ENCODE peak calls at places on chromosomes 5 and 9, in eight cellular contexts. J, T, Z, O, S, A, Y and L are unnamed samples. For H3K9me3, the result is how much of the 10 kb centered on the place peaks cover.

GRCh38 chr5:154729613-154730012 is 25.6 kb upstream of the LARP1 start:
- DNase-seq in J (peak), T (no peak), Z (no peak), O (no peak), S (no peak), A (peak), Y (no peak), L (no peak)

GRCh38 chr5:103962023-103962422 is 399.4 kb upstream of the NUDT12 start:
- DNase-seq in J (peak), T (no peak), Z (no peak), O (no peak), S (no peak), A (no peak), Y (no peak), L (no peak)

GRCh38 chr9:122374885-122375420 is 4.1 kb downstream of the PTGS1 start:
- DNase-seq in J (no peak), T (peak), Z (peak), O (no peak), S (peak), A (peak), Y (peak), L (peak)

GRCh38 chr5:123180178-123180577 is 91.1 kb downstream of the PRDM6 start:
- DNase-seq in J (no peak), T (no peak), Z (no peak), O (no peak), S (peak), A (no peak), Y (no peak), L (peak)

GRCh38 chr5:107426209-107426608 is 244.5 kb downstream of the EFNA5 start:
- DNase-seq in J (no peak), T (no peak), Z (no peak), O (no peak), S (no peak), A (no peak), Y (no peak), L (no peak)

GRCh38 chr5:170585278-170585677 is 81.5 kb downstream of the KCNIP1 start:
- DNase-seq in J (no peak), T (no peak), Z (no peak), O (no peak), S (no peak), A (no peak), Y (no peak), L (no peak)

GRCh38 chr5:43664641-43665040 is 61.7 kb downstream of the NNT start:
- DNase-seq in J (no peak), T (no peak), Z (no peak), O (no peak), S (no peak), A (no peak), Y (no peak), L (no peak)

GRCh38 chr9:121222524-121223171 is 21.0 kb upstream of the RAB14 start:
- DNase-seq in J (peak), T (no peak), Z (no peak), O (no peak), S (no peak), A (no peak), Y (peak), L (no peak)

GRCh38 chr9:16143947-16144890 is 591.4 kb downstream of the CCDC171 start:
- DNase-seq in J (no peak), T (no peak), Z (no peak), O (no peak), S (no peak), A (no peak), Y (no peak), L (no peak)

GRCh38 chr5:157761690-157762611 is 18.4 kb downstream of the LSM11 start:
- DNase-seq in J (peak), T (no peak), Z (peak), O (no peak), S (no peak), A (no peak), Y (peak), L (no peak)

GRCh38 chr5:92222449-92222848 is 839.3 kb upstream of the ARRDC3 start:
- DNase-seq in J (no peak), T (no peak), Z (no peak), O (no peak), S (no peak), A (no peak), Y (no peak), L (no peak)

GRCh38 chr9:125650271-125650737 is 56.7 kb downstream of the MAPKAP1 start:
- DNase-seq in J (no peak), T (no peak), Z (no peak), O (peak), S (no peak), A (no peak), Y (peak), L (no peak)

GRCh38 chr5:111948517-111948916 is 191.5 kb upstream of the NREP start:
- DNase-seq in J (no peak), T (no peak), Z (no peak), O (no peak), S (no peak), A (no peak), Y (no peak), L (no peak)

GRCh38 chr9:137224850-137225694 is at the start of gene CYSRT1:
- DNase-seq in J (no peak), T (no peak), Z (no peak), O (no peak), S (no peak), A (peak), Y (no peak), L (no peak)

GRCh38 chr9:131867611-131868192 is 127.8 kb upstream of the RAPGEF1 start:
- DNase-seq in J (no peak), T (peak), Z (no peak), O (no peak), S (no peak), A (no peak), Y (no peak), L (no peak)

GRCh38 chr5:176364765-176365662 is at the start of gene ARL10:
- DNase-seq in J (no peak), T (peak), Z (peak), O (no peak), S (no peak), A (no peak), Y (peak), L (peak)

GRCh38 chr5:1544294-1545010 is 20.7 kb upstream of the LPCAT1 start:
- DNase-seq in J (no peak), T (peak), Z (no peak), O (no peak), S (peak), A (no peak), Y (no peak), L (peak)

GRCh38 chr5:155004138-155004744 is 9.3 kb upstream of the KIF4B start:
- DNase-seq in J (peak), T (no peak), Z (peak), O (no peak), S (no peak), A (peak), Y (peak), L (peak)

GRCh38 chr9:96048954-96049831 is 173.7 kb downstream of the ERCC6L2 start:
- DNase-seq in J (no peak), T (peak), Z (no peak), O (no peak), S (peak), A (peak), Y (no peak), L (no peak)

GRCh38 chr5:149240354-149240998 is 31.2 kb upstream of the AFAP1L1 start:
- DNase-seq in J (no peak), T (peak), Z (peak), O (no peak), S (peak), A (peak), Y (no peak), L (peak)

GRCh38 chr5:151591144-151591819 is at the start of gene FAT2:
- DNase-seq in J (no peak), T (no peak), Z (no peak), O (no peak), S (no peak), A (no peak), Y (no peak), L (no peak)

GRCh38 chr5:77235881-77236560 is 25.5 kb downstream of the PDE8B start:
- DNase-seq in J (no peak), T (no peak), Z (no peak), O (no peak), S (no peak), A (no peak), Y (no peak), L (no peak)

GRCh38 chr5:52757991-52758390 is 29.7 kb upstream of the ITGA1 start:
- DNase-seq in J (no peak), T (no peak), Z (no peak), O (no peak), S (no peak), A (no peak), Y (no peak), L (no peak)

GRCh38 chr5:139177809-139178581 is 20.2 kb downstream of the SIL1 start:
- DNase-seq in J (no peak), T (no peak), Z (peak), O (peak), S (peak), A (peak), Y (no peak), L (peak)

GRCh38 chr9:137784046-137784445 is 93.5 kb upstream of the CACNA1B start:
- DNase-seq in J (no peak), T (peak), Z (no peak), O (no peak), S (no peak), A (no peak), Y (no peak), L (no peak)

GRCh38 chr5:141411575-141411974 is 1.2 kb upstream of the PCDHGA10 start:
- DNase-seq in J (no peak), T (no peak), Z (no peak), O (no peak), S (no peak), A (no peak), Y (no peak), L (no peak)
- H3K9me3 ChIP-seq in J (under half), T (half or more), Z (half or more), O (under half), S (half or more), A (half or more), Y (under half), L (half or more)

DNA sequence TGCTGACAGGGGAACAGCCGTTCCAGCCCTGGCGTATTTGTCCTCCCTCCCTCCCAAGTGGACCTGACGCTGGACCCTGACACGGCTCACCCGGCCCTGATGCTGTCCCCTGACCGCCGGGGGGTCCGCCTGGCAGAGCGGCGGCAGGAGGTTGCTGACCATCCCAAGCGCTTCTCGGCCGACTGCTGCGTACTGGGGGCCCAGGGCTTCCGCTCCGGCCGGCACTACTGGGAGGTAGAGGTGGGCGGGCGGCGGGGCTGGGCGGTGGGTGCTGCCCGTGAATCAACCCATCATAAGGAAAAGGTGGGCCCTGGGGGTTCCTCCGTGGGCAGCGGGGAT is 9.6 kb downstream of the RACK1 start:
- DNase-seq in J (no peak), T (peak), Z (no peak), O (no peak), S (no peak), A (no peak), Y (no peak), L (peak)
- TF ChIP-seq POLR2AphosphoS5 in J (no peak), T (no peak), Z (no peak), O (no peak), S (no peak), A (no peak), Y (no peak), L (no peak)

GRCh38 chr9:129826344-129826743 is 2.4 kb upstream of the TOR1A start:
- DNase-seq in J (no peak), T (no peak), Z (no peak), O (no peak), S (no peak), A (no peak), Y (no peak), L (no peak)

GRCh38 chr9:129822825-129823162 is 1.1 kb downstream of the TOR1A start:
- DNase-seq in J (no peak), T (no peak), Z (no peak), O (no peak), S (no peak), A (no peak), Y (no peak), L (peak)

GRCh38 chr9:129826759-129827158 is 2.8 kb upstream of the TOR1A start:
- DNase-seq in J (no peak), T (no peak), Z (no peak), O (no peak), S (no peak), A (no peak), Y (no peak), L (no peak)

GRCh38 chr9:129823163-129823933 is 588 bp downstream of the TOR1A start:
- DNase-seq in J (no peak), T (peak), Z (no peak), O (no peak), S (no peak), A (no peak), Y (peak), L (peak)

GRCh38 chr9:129823934-129824601 is at the start of gene TOR1A:
- DNase-seq in J (peak), T (peak), Z (peak), O (peak), S (peak), A (peak), Y (peak), L (peak)
- TF ChIP-seq POLR2A in J (peak), T (no peak), Z (peak), O (peak), S (no peak), A (no peak), Y (peak), L (peak)

GRCh38 chr9:61669352-61669751 is 479.5 kb downstream of the SPATA31A7 start:
- DNase-seq in J (no peak), T (peak), Z (peak), O (no peak), S (no peak), A (no peak), Y (no peak), L (peak)
- H3K9me3 ChIP-seq in J (under half), T (half or more), Z (under half), O (under half), S (under half), A (under half), Y (under half), L (under half)